ENCODE peak calls at places on chromosomes 11 and 22, in nine cellular contexts. N, L, S, Z, R, Q, W, Y and H are unnamed samples.
A peak's percentile ranks its signal among the peaks of the same experiment; 100 is the strongest.

GRCh38 chr11:74325649-74326645 is 14.5 kb upstream of the P4HA3 start:
- DNase-seq in Y (peak; percentile 64), R (no peak), S (no peak), W (peak; percentile 19), L (peak; percentile 93), Q (peak; percentile 84), N (no peak), Z (peak; percentile 55), H (no peak)

GRCh38 chr22:20011123-20011992 is 5.3 kb downstream of the ARVCF start:
- DNase-seq in Z (no peak), W (no peak), L (no peak), S (no peak), Y (no peak), R (no peak), Q (no peak), N (no peak), H (no peak)

GRCh38 chr11:121254756-121255155 is 37.8 kb upstream of the SC5D start:
- DNase-seq in Z (no peak), L (no peak), R (no peak), S (no peak), Q (no peak), W (no peak), Y (no peak), N (no peak), H (no peak)

GRCh38 chr22:20926243-20926642 is 9.0 kb downstream of the CRKL start:
- DNase-seq in Z (no peak), Q (no peak), N (no peak), W (no peak), Y (no peak), R (no peak), L (no peak), S (no peak), H (no peak)

GRCh38 chr11:8061555-8062428 is 19.2 kb upstream of the TUB start:
- DNase-seq in Q (no peak), Z (no peak), L (no peak), N (no peak), W (no peak), R (peak; percentile 80), S (no peak), Y (no peak), H (no peak)

GRCh38 chr22:19325296-19325950 is 33.9 kb upstream of the CLTCL1 start:
- DNase-seq in L (peak; percentile 8), N (no peak), Y (no peak), Q (no peak), R (no peak), W (no peak), Z (peak; percentile 25), S (no peak), H (no peak)

GRCh38 chr11:107651672-107652071 is 60.2 kb downstream of the SLN start:
- DNase-seq in W (no peak), Q (no peak), S (no peak), L (peak; percentile 28), Y (no peak), Z (no peak), R (no peak), N (peak; percentile 3), H (no peak)

GRCh38 chr22:40345271-40345670 is 1.0 kb upstream of the ADSL start:
- DNase-seq in L (peak; percentile 52), Q (no peak), S (no peak), W (no peak), R (no peak), Y (no peak), Z (no peak), N (no peak), H (no peak)